ENCODE peak calls at places on chromosome X, in seven cellular contexts. One of them, this sample, is unnamed.

GRCh38 chrX:130715299-130715698 is 187.7 kb downstream of the ENOX2 start:
- DNase-seq in suprapubic skin: no peak
- DNase-seq in effector memory CD4-positive, alpha-beta T cell: no peak
- DNase-seq in iPS DF 6.9: no peak
- DNase-seq in endothelial cell of umbilical vein: no peak
- DNase-seq in SK-N-SH: no peak
- DNase-seq in CD4-positive, CD25-positive, alpha-beta regulatory T cell: no peak
- DNase-seq in this sample: no peak

GRCh38 chrX:12771445-12772069 is 19.7 kb upstream of the PRPS2 start:
- DNase-seq in SK-N-SH: peak; percentile 25
- DNase-seq in iPS DF 6.9: peak; percentile 22
- DNase-seq in suprapubic skin: no peak
- DNase-seq in CD4-positive, CD25-positive, alpha-beta regulatory T cell: peak; percentile 36
- DNase-seq in endothelial cell of umbilical vein: peak; percentile 33
- DNase-seq in effector memory CD4-positive, alpha-beta T cell: peak; percentile 29
- DNase-seq in this sample: peak; percentile 67

GRCh38 chrX:20623448-20623847 is 356.7 kb upstream of the RPS6KA3 start:
- DNase-seq in CD4-positive, CD25-positive, alpha-beta regulatory T cell: no peak
- DNase-seq in suprapubic skin: no peak
- DNase-seq in iPS DF 6.9: no peak
- DNase-seq in SK-N-SH: no peak
- DNase-seq in effector memory CD4-positive, alpha-beta T cell: no peak
- DNase-seq in endothelial cell of umbilical vein: no peak
- DNase-seq in this sample: no peak

GRCh38 chrX:150258176-150258425 is 105.0 kb upstream of the MAMLD1 start:
- DNase-seq in effector memory CD4-positive, alpha-beta T cell: no peak
- DNase-seq in endothelial cell of umbilical vein: no peak
- DNase-seq in suprapubic skin: no peak
- DNase-seq in iPS DF 6.9: no peak
- DNase-seq in SK-N-SH: no peak
- DNase-seq in CD4-positive, CD25-positive, alpha-beta regulatory T cell: no peak
- DNase-seq in this sample: no peak

GRCh38 chrX:12297353-12297752 is 159.1 kb downstream of the FRMPD4 start:
- DNase-seq in iPS DF 6.9: no peak
- DNase-seq in CD4-positive, CD25-positive, alpha-beta regulatory T cell: no peak
- DNase-seq in SK-N-SH: no peak
- DNase-seq in endothelial cell of umbilical vein: no peak
- DNase-seq in suprapubic skin: no peak
- DNase-seq in effector memory CD4-positive, alpha-beta T cell: no peak
- DNase-seq in this sample: no peak

GRCh38 chrX:72254835-72255234 is 16.0 kb upstream of the ERCC6L start:
- DNase-seq in iPS DF 6.9: no peak
- DNase-seq in SK-N-SH: peak; percentile 33
- DNase-seq in CD4-positive, CD25-positive, alpha-beta regulatory T cell: no peak
- DNase-seq in suprapubic skin: no peak
- DNase-seq in endothelial cell of umbilical vein: no peak
- DNase-seq in effector memory CD4-positive, alpha-beta T cell: no peak
- DNase-seq in this sample: no peak

GRCh38 chrX:100368167-100368566 is 41.9 kb downstream of the PCDH19 start:
- DNase-seq in effector memory CD4-positive, alpha-beta T cell: no peak
- DNase-seq in suprapubic skin: no peak
- DNase-seq in endothelial cell of umbilical vein: no peak
- DNase-seq in iPS DF 6.9: no peak
- DNase-seq in CD4-positive, CD25-positive, alpha-beta regulatory T cell: no peak
- DNase-seq in SK-N-SH: peak; percentile 21
- DNase-seq in this sample: no peak

GRCh38 chrX:9267415-9267814 is 197.4 kb upstream of the TBL1X start:
- DNase-seq in suprapubic skin: no peak
- DNase-seq in SK-N-SH: no peak
- DNase-seq in effector memory CD4-positive, alpha-beta T cell: no peak
- DNase-seq in CD4-positive, CD25-positive, alpha-beta regulatory T cell: no peak
- DNase-seq in iPS DF 6.9: no peak
- DNase-seq in endothelial cell of umbilical vein: no peak
- DNase-seq in this sample: no peak

GRCh38 chrX:19487520-19488200 is 27.6 kb downstream of the MAP3K15 start:
- DNase-seq in SK-N-SH: no peak
- DNase-seq in suprapubic skin: no peak
- DNase-seq in endothelial cell of umbilical vein: no peak
- DNase-seq in effector memory CD4-positive, alpha-beta T cell: no peak
- DNase-seq in iPS DF 6.9: no peak
- DNase-seq in CD4-positive, CD25-positive, alpha-beta regulatory T cell: no peak
- DNase-seq in this sample: no peak

GRCh38 chrX:30814978-30815377 is 74.1 kb downstream of the TAB3 start:
- DNase-seq in endothelial cell of umbilical vein: no peak
- DNase-seq in SK-N-SH: no peak
- DNase-seq in iPS DF 6.9: no peak
- DNase-seq in suprapubic skin: no peak
- DNase-seq in CD4-positive, CD25-positive, alpha-beta regulatory T cell: no peak
- DNase-seq in effector memory CD4-positive, alpha-beta T cell: no peak
- DNase-seq in this sample: no peak

GRCh38 chrX:30816079-30816478 is 73.0 kb downstream of the TAB3 start:
- DNase-seq in SK-N-SH: no peak
- DNase-seq in suprapubic skin: no peak
- DNase-seq in CD4-positive, CD25-positive, alpha-beta regulatory T cell: no peak
- DNase-seq in endothelial cell of umbilical vein: no peak
- DNase-seq in effector memory CD4-positive, alpha-beta T cell: no peak
- DNase-seq in iPS DF 6.9: no peak
- DNase-seq in this sample: no peak

GRCh38 chrX:30812326-30812725 is 76.7 kb downstream of the TAB3 start:
- DNase-seq in endothelial cell of umbilical vein: no peak
- DNase-seq in SK-N-SH: no peak
- DNase-seq in CD4-positive, CD25-positive, alpha-beta regulatory T cell: no peak
- DNase-seq in effector memory CD4-positive, alpha-beta T cell: no peak
- DNase-seq in suprapubic skin: no peak
- DNase-seq in iPS DF 6.9: no peak
- DNase-seq in this sample: no peak
- H3K4me3 ChIP-seq in endothelial cell of umbilical vein: no peak overlapping the region
- H3K4me3 ChIP-seq in SK-N-SH: no peak overlapping the region
- H3K4me3 ChIP-seq in CD4-positive, CD25-positive, alpha-beta regulatory T cell: no peak overlapping the region
- H3K4me3 ChIP-seq in effector memory CD4-positive, alpha-beta T cell: no peak overlapping the region
- H3K4me3 ChIP-seq in suprapubic skin: no peak overlapping the region
- H3K4me3 ChIP-seq in iPS DF 6.9: no peak overlapping the region
- H3K4me3 ChIP-seq in this sample: no peak overlapping the region

GRCh38 chrX:41167888-41168287 is 82.6 kb downstream of the USP9X start:
- DNase-seq in effector memory CD4-positive, alpha-beta T cell: no peak
- DNase-seq in SK-N-SH: no peak
- DNase-seq in endothelial cell of umbilical vein: peak; percentile 21
- DNase-seq in suprapubic skin: no peak
- DNase-seq in CD4-positive, CD25-positive, alpha-beta regulatory T cell: no peak
- DNase-seq in iPS DF 6.9: no peak
- DNase-seq in this sample: no peak
- H3K36me3 ChIP-seq in effector memory CD4-positive, alpha-beta T cell: peaks cover 55% of the 10 kb centered on the region
- H3K36me3 ChIP-seq in SK-N-SH: peaks cover 83% of the 10 kb centered on the region
- H3K36me3 ChIP-seq in endothelial cell of umbilical vein: no peaks in the 10 kb centered on the region
- H3K36me3 ChIP-seq in suprapubic skin: peaks cover 35% of the 10 kb centered on the region
- H3K36me3 ChIP-seq in CD4-positive, CD25-positive, alpha-beta regulatory T cell: peaks cover 61% of the 10 kb centered on the region
- H3K36me3 ChIP-seq in iPS DF 6.9: peaks cover 5% of the 10 kb centered on the region
- H3K36me3 ChIP-seq in this sample: peaks cover 4% of the 10 kb centered on the region

DNA sequence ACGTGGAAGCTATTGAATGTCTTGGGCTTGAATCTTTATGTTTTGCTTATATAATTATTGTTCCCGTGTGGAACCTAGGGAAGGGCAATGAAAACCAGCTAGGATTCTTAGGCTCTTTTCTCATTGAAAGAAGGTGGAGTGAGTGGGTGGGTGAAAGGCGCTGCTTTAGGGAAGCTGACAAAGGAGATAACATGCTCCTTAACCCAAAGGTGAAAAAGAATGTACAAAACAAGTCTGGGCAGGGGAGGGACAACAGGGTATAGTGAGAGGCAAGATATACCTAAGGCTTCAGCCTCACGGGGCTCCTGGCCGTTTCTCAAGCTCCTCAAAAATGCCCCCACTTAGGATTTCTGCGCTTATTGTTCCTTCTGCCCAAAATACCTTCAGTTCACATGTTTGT is 1.8 kb downstream of the SH2D1A start:
- DNase-seq in suprapubic skin: no peak
- DNase-seq in CD4-positive, CD25-positive, alpha-beta regulatory T cell: no peak
- DNase-seq in effector memory CD4-positive, alpha-beta T cell: no peak
- DNase-seq in iPS DF 6.9: no peak
- DNase-seq in SK-N-SH: no peak
- DNase-seq in endothelial cell of umbilical vein: no peak
- DNase-seq in this sample: no peak
- H3K4me3 ChIP-seq in suprapubic skin: no peak overlapping the region
- H3K4me3 ChIP-seq in CD4-positive, CD25-positive, alpha-beta regulatory T cell: peak overlapping the region; percentile 92
- H3K4me3 ChIP-seq in effector memory CD4-positive, alpha-beta T cell: peak overlapping the region; percentile 58
- H3K4me3 ChIP-seq in iPS DF 6.9: no peak overlapping the region
- H3K4me3 ChIP-seq in SK-N-SH: no peak overlapping the region
- H3K4me3 ChIP-seq in endothelial cell of umbilical vein: no peak overlapping the region
- H3K4me3 ChIP-seq in this sample: no peak overlapping the region

GRCh38 chrX:1407035-1407434 is 15.1 kb upstream of the SLC25A6 start:
- DNase-seq in CD4-positive, CD25-positive, alpha-beta regulatory T cell: no peak
- DNase-seq in SK-N-SH: no peak
- DNase-seq in iPS DF 6.9: no peak
- DNase-seq in suprapubic skin: no peak
- DNase-seq in endothelial cell of umbilical vein: no peak
- DNase-seq in effector memory CD4-positive, alpha-beta T cell: no peak
- DNase-seq in this sample: no peak

GRCh38 chrX:1400049-1400448 is 8.1 kb upstream of the SLC25A6 start:
- DNase-seq in CD4-positive, CD25-positive, alpha-beta regulatory T cell: no peak
- DNase-seq in suprapubic skin: peak; percentile 10
- DNase-seq in endothelial cell of umbilical vein: no peak
- DNase-seq in effector memory CD4-positive, alpha-beta T cell: no peak
- DNase-seq in iPS DF 6.9: no peak
- DNase-seq in SK-N-SH: no peak
- DNase-seq in this sample: no peak

GRCh38 chrX:1400731-1401471 is 9.0 kb upstream of the SLC25A6 start:
- DNase-seq in iPS DF 6.9: peak; percentile 76
- DNase-seq in effector memory CD4-positive, alpha-beta T cell: no peak
- DNase-seq in SK-N-SH: no peak
- DNase-seq in suprapubic skin: peak; percentile 30
- DNase-seq in endothelial cell of umbilical vein: no peak
- DNase-seq in CD4-positive, CD25-positive, alpha-beta regulatory T cell: no peak
- DNase-seq in this sample: no peak

GRCh38 chrX:1401611-1402430 is 9.9 kb upstream of the SLC25A6 start:
- DNase-seq in effector memory CD4-positive, alpha-beta T cell: no peak
- DNase-seq in endothelial cell of umbilical vein: no peak
- DNase-seq in iPS DF 6.9: no peak
- DNase-seq in SK-N-SH: no peak
- DNase-seq in CD4-positive, CD25-positive, alpha-beta regulatory T cell: no peak
- DNase-seq in suprapubic skin: peak; percentile 58
- DNase-seq in this sample: no peak

DNA sequence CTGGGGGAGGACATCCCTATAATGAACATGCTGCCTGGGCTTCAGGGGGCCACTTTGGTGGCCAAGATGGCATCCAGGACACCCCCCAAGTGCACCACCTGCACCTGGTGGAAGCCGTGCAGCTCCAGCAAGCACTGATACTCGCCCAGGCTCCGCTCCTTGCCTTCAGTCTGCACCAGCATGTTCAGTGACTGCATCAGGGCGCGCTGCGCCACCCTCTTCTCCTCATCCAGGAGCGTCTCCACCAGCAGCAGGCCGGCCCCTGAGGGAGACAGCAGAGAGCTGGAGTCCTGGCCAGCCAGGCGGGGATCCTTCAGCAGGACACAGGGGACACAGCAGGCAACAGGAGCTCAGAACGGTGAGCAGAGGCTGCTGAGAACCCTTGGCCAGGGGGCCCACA is 11.3 kb upstream of the SLC25A6 start:
- DNase-seq in suprapubic skin: peak; percentile 58
- DNase-seq in effector memory CD4-positive, alpha-beta T cell: no peak
- DNase-seq in CD4-positive, CD25-positive, alpha-beta regulatory T cell: no peak
- DNase-seq in endothelial cell of umbilical vein: no peak
- DNase-seq in SK-N-SH: no peak
- DNase-seq in iPS DF 6.9: no peak
- DNase-seq in this sample: no peak
- H3K36me3 ChIP-seq in suprapubic skin: peaks cover 73% of the 10 kb centered on the region
- H3K36me3 ChIP-seq in effector memory CD4-positive, alpha-beta T cell: peaks cover 53% of the 10 kb centered on the region
- H3K36me3 ChIP-seq in CD4-positive, CD25-positive, alpha-beta regulatory T cell: peaks cover 49% of the 10 kb centered on the region
- H3K36me3 ChIP-seq in endothelial cell of umbilical vein: peaks cover 2% of the 10 kb centered on the region
- H3K36me3 ChIP-seq in SK-N-SH: peaks cover 27% of the 10 kb centered on the region
- H3K36me3 ChIP-seq in iPS DF 6.9: peaks cover 50% of the 10 kb centered on the region
- H3K36me3 ChIP-seq in this sample: peaks cover 35% of the 10 kb centered on the region

GRCh38 chrX:48715876-48716502 is 19.5 kb downstream of the SUV39H1 start:
- DNase-seq in CD4-positive, CD25-positive, alpha-beta regulatory T cell: no peak
- DNase-seq in endothelial cell of umbilical vein: no peak
- DNase-seq in SK-N-SH: no peak
- DNase-seq in suprapubic skin: no peak
- DNase-seq in effector memory CD4-positive, alpha-beta T cell: no peak
- DNase-seq in iPS DF 6.9: no peak
- DNase-seq in this sample: no peak
- H3K4me3 ChIP-seq in CD4-positive, CD25-positive, alpha-beta regulatory T cell: no peak overlapping the region
- H3K4me3 ChIP-seq in endothelial cell of umbilical vein: no peak overlapping the region
- H3K4me3 ChIP-seq in SK-N-SH: no peak overlapping the region
- H3K4me3 ChIP-seq in suprapubic skin: no peak overlapping the region
- H3K4me3 ChIP-seq in effector memory CD4-positive, alpha-beta T cell: no peak overlapping the region
- H3K4me3 ChIP-seq in iPS DF 6.9: no peak overlapping the region
- H3K4me3 ChIP-seq in this sample: no peak overlapping the region

DNA sequence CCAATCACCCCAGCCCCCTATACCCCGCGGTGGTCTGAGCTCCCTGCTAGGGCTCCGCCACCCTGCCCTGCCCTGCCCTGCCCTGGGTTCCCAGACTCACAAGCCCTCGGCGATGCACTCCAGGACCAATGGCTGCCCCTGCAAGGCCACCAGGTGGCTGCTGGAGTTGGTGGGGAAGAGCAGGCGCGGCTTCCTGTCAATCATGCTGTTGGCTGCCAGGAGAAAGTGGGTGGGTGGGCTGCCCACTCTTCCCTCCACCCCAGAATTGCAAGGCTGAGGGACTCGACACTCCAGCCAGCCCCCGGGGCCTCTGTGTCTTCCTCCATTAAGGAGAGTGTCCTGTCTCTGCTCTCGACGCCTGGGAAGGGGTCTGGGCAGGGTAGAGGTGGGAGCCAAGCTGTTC is 15.7 kb downstream of the L1CAM start:
- DNase-seq in suprapubic skin: no peak
- DNase-seq in CD4-positive, CD25-positive, alpha-beta regulatory T cell: no peak
- DNase-seq in SK-N-SH: no peak
- DNase-seq in endothelial cell of umbilical vein: no peak
- DNase-seq in effector memory CD4-positive, alpha-beta T cell: no peak
- DNase-seq in iPS DF 6.9: no peak
- DNase-seq in this sample: no peak
- H3K36me3 ChIP-seq in suprapubic skin: no peaks in the 10 kb centered on the region
- H3K36me3 ChIP-seq in CD4-positive, CD25-positive, alpha-beta regulatory T cell: no peaks in the 10 kb centered on the region
- H3K36me3 ChIP-seq in SK-N-SH: no peaks in the 10 kb centered on the region
- H3K36me3 ChIP-seq in endothelial cell of umbilical vein: no peaks in the 10 kb centered on the region
- H3K36me3 ChIP-seq in effector memory CD4-positive, alpha-beta T cell: no peaks in the 10 kb centered on the region
- H3K36me3 ChIP-seq in iPS DF 6.9: peaks cover 4% of the 10 kb centered on the region
- H3K36me3 ChIP-seq in this sample: no peaks in the 10 kb centered on the region

This sample was measured in GM06990.